ENCODE peak calls at places on chromosomes 1 and 21, in seven cellular contexts. One of them, this sample, is unnamed.
A peak's percentile ranks its signal among the peaks of the same experiment; 100 is the strongest.

GRCh38 chr21:39048574-39048973 is 134.7 kb downstream of the PSMG1 start:
- DNase-seq in testis: no peak
- DNase-seq in neural progenitor cell: no peak
- DNase-seq in ovary: no peak
- DNase-seq in body of pancreas: no peak
- DNase-seq in prostate gland: no peak
- DNase-seq in dorsolateral prefrontal cortex: no peak
- DNase-seq in this sample: no peak

GRCh38 chr1:193413376-193413775 is 227.0 kb upstream of the B3GALT2 start:
- DNase-seq in testis: no peak
- DNase-seq in neural progenitor cell: no peak
- DNase-seq in ovary: no peak
- DNase-seq in body of pancreas: no peak
- DNase-seq in prostate gland: no peak
- DNase-seq in dorsolateral prefrontal cortex: no peak
- DNase-seq in this sample: no peak

GRCh38 chr1:61754545-61754944 is 12.3 kb downstream of the PATJ start:
- DNase-seq in testis: no peak
- DNase-seq in neural progenitor cell: no peak
- DNase-seq in ovary: no peak
- DNase-seq in body of pancreas: no peak
- DNase-seq in prostate gland: no peak
- DNase-seq in dorsolateral prefrontal cortex: no peak
- DNase-seq in this sample: no peak

GRCh38 chr1:1118011-1118892 is 2.4 kb upstream of the C1orf159 start:
- DNase-seq in testis: no peak
- DNase-seq in neural progenitor cell: no peak
- DNase-seq in ovary: no peak
- DNase-seq in body of pancreas: no peak
- DNase-seq in prostate gland: no peak
- DNase-seq in dorsolateral prefrontal cortex: no peak
- DNase-seq in this sample: no peak

GRCh38 chr1:10251325-10252103 is 41.1 kb downstream of the KIF1B start:
- DNase-seq in testis: no peak
- DNase-seq in neural progenitor cell: no peak
- DNase-seq in ovary: no peak
- DNase-seq in body of pancreas: no peak
- DNase-seq in prostate gland: no peak
- DNase-seq in dorsolateral prefrontal cortex: no peak
- DNase-seq in this sample: no peak

GRCh38 chr1:182709225-182709764 is 24.9 kb upstream of the RGS8 start:
- DNase-seq in testis: no peak
- DNase-seq in neural progenitor cell: no peak
- DNase-seq in ovary: no peak
- DNase-seq in body of pancreas: no peak
- DNase-seq in prostate gland: no peak
- DNase-seq in dorsolateral prefrontal cortex: no peak
- DNase-seq in this sample: no peak

GRCh38 chr1:35269190-35269988 is 880 bp downstream of the ZMYM4 start:
- DNase-seq in testis: peak; percentile 28
- DNase-seq in neural progenitor cell: no peak
- DNase-seq in ovary: no peak
- DNase-seq in body of pancreas: no peak
- DNase-seq in prostate gland: no peak
- DNase-seq in dorsolateral prefrontal cortex: no peak
- DNase-seq in this sample: peak; percentile 29

GRCh38 chr1:25685938-25686665 is 69.5 kb downstream of the MAN1C1 start:
- DNase-seq in testis: peak; percentile 46
- DNase-seq in neural progenitor cell: no peak
- DNase-seq in ovary: peak; percentile 43
- DNase-seq in body of pancreas: no peak
- DNase-seq in prostate gland: no peak
- DNase-seq in dorsolateral prefrontal cortex: no peak
- DNase-seq in this sample: no peak

GRCh38 chr1:233172201-233172600 is 123.3 kb downstream of the PCNX2 start:
- DNase-seq in testis: peak; percentile 21
- DNase-seq in neural progenitor cell: no peak
- DNase-seq in ovary: no peak
- DNase-seq in body of pancreas: no peak
- DNase-seq in prostate gland: peak; percentile 4
- DNase-seq in dorsolateral prefrontal cortex: no peak
- DNase-seq in this sample: peak; percentile 76

GRCh38 chr1:118294817-118295486 is 109.9 kb upstream of the SPAG17 start:
- DNase-seq in testis: peak; percentile 58
- DNase-seq in neural progenitor cell: no peak
- DNase-seq in ovary: no peak
- DNase-seq in body of pancreas: no peak
- DNase-seq in prostate gland: no peak
- DNase-seq in dorsolateral prefrontal cortex: no peak
- DNase-seq in this sample: no peak

GRCh38 chr1:76218888-76219588 is 144.5 kb downstream of the ST6GALNAC3 start:
- DNase-seq in testis: no peak
- DNase-seq in neural progenitor cell: no peak
- DNase-seq in ovary: no peak
- DNase-seq in body of pancreas: no peak
- DNase-seq in prostate gland: no peak
- DNase-seq in dorsolateral prefrontal cortex: no peak
- DNase-seq in this sample: no peak

GRCh38 chr1:67559222-67559700 is 125.7 kb upstream of the GADD45A start:
- DNase-seq in testis: peak; percentile 69
- DNase-seq in neural progenitor cell: no peak
- DNase-seq in ovary: peak; percentile 53
- DNase-seq in body of pancreas: peak; percentile 28
- DNase-seq in prostate gland: no peak
- DNase-seq in dorsolateral prefrontal cortex: peak; percentile 59
- DNase-seq in this sample: peak; percentile 65

GRCh38 chr1:6601865-6602668 is 602 bp downstream of the KLHL21 start:
- DNase-seq in testis: no peak
- DNase-seq in neural progenitor cell: peak; percentile 77
- DNase-seq in ovary: peak; percentile 61
- DNase-seq in body of pancreas: peak; percentile 72
- DNase-seq in prostate gland: no peak
- DNase-seq in dorsolateral prefrontal cortex: no peak
- DNase-seq in this sample: peak; percentile 64

GRCh38 chr1:246781212-246781611 is 57.0 kb downstream of the SCCPDH start:
- DNase-seq in testis: no peak
- DNase-seq in neural progenitor cell: no peak
- DNase-seq in ovary: no peak
- DNase-seq in body of pancreas: no peak
- DNase-seq in prostate gland: no peak
- DNase-seq in dorsolateral prefrontal cortex: no peak
- DNase-seq in this sample: no peak

GRCh38 chr1:145777357-145778145 is 46.3 kb downstream of the RNF115 start:
- DNase-seq in testis: no peak
- DNase-seq in neural progenitor cell: no peak
- DNase-seq in ovary: no peak
- DNase-seq in body of pancreas: no peak
- DNase-seq in prostate gland: no peak
- DNase-seq in dorsolateral prefrontal cortex: no peak
- DNase-seq in this sample: peak; percentile 18

GRCh38 chr1:19359357-19359756 is 47.2 kb downstream of the SLC66A1 start:
- DNase-seq in testis: no peak
- DNase-seq in neural progenitor cell: no peak
- DNase-seq in ovary: no peak
- DNase-seq in body of pancreas: no peak
- DNase-seq in prostate gland: no peak
- DNase-seq in dorsolateral prefrontal cortex: no peak
- DNase-seq in this sample: no peak

GRCh38 chr1:62529227-62529626 is 68.1 kb upstream of the ANGPTL3 start:
- DNase-seq in testis: no peak
- DNase-seq in neural progenitor cell: no peak
- DNase-seq in ovary: no peak
- DNase-seq in body of pancreas: no peak
- DNase-seq in prostate gland: no peak
- DNase-seq in dorsolateral prefrontal cortex: no peak
- DNase-seq in this sample: no peak

GRCh38 chr1:205454903-205455335 is 926 bp downstream of the BLACAT1 start:
- DNase-seq in testis: no peak
- DNase-seq in neural progenitor cell: peak; percentile 83
- DNase-seq in ovary: no peak
- DNase-seq in body of pancreas: no peak
- DNase-seq in prostate gland: no peak
- DNase-seq in dorsolateral prefrontal cortex: no peak
- DNase-seq in this sample: no peak

GRCh38 chr1:205452906-205453305 is 2.9 kb downstream of the BLACAT1 start:
- DNase-seq in testis: no peak
- DNase-seq in neural progenitor cell: no peak
- DNase-seq in ovary: no peak
- DNase-seq in body of pancreas: no peak
- DNase-seq in prostate gland: no peak
- DNase-seq in dorsolateral prefrontal cortex: no peak
- DNase-seq in this sample: no peak

GRCh38 chr1:205451759-205452164 is 4.1 kb downstream of the BLACAT1 start:
- DNase-seq in testis: peak; percentile 28
- DNase-seq in neural progenitor cell: peak; percentile 86
- DNase-seq in ovary: no peak
- DNase-seq in body of pancreas: no peak
- DNase-seq in prostate gland: no peak
- DNase-seq in dorsolateral prefrontal cortex: no peak
- DNase-seq in this sample: no peak

GRCh38 chr1:205452364-205452763 is 3.5 kb downstream of the BLACAT1 start:
- DNase-seq in testis: no peak
- DNase-seq in neural progenitor cell: no peak
- DNase-seq in ovary: no peak
- DNase-seq in body of pancreas: no peak
- DNase-seq in prostate gland: no peak
- DNase-seq in dorsolateral prefrontal cortex: no peak
- DNase-seq in this sample: no peak

GRCh38 chr1:205453466-205453865 is 2.4 kb downstream of the BLACAT1 start:
- DNase-seq in testis: peak; percentile 92
- DNase-seq in neural progenitor cell: no peak
- DNase-seq in ovary: no peak
- DNase-seq in body of pancreas: no peak
- DNase-seq in prostate gland: no peak
- DNase-seq in dorsolateral prefrontal cortex: no peak
- DNase-seq in this sample: peak; percentile 42
- H3K27me3 ChIP-seq in testis: no peaks in the 10 kb centered on the region
- H3K27me3 ChIP-seq in neural progenitor cell: no peaks in the 10 kb centered on the region
- H3K27me3 ChIP-seq in ovary: peaks cover 5% of the 10 kb centered on the region
- H3K27me3 ChIP-seq in body of pancreas: peaks cover 30% of the 10 kb centered on the region
- H3K27me3 ChIP-seq in prostate gland: peaks cover 43% of the 10 kb centered on the region
- H3K27me3 ChIP-seq in dorsolateral prefrontal cortex: peaks cover 32% of the 10 kb centered on the region
- H3K27me3 ChIP-seq in this sample: peaks cover 54% of the 10 kb centered on the region

DNA sequence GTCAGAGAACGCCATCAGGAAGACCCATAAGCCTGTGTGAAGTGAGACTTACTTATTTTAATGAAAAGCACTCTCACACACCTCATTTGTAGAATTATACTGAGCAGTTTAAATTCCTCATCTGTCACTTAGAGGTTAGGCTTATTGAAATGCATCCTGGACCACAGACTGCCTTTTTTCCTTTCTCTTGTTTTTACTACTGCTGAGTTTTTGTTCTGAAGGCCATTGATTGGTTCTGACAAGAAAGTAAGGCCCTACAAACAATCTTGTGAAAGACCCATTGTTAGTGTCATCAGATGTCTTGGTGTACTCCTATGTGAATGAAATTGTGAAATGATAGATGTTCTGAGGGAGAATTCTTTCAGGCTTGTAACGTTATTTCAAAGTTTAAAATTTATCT is 1343.3 kb upstream of the ADGRL2 start:
- DNase-seq in testis: no peak
- DNase-seq in neural progenitor cell: peak; percentile 55
- DNase-seq in ovary: no peak
- DNase-seq in body of pancreas: no peak
- DNase-seq in prostate gland: no peak
- DNase-seq in dorsolateral prefrontal cortex: no peak
- DNase-seq in this sample: no peak
- H3K27ac ChIP-seq in testis: no peak overlapping the region
- H3K27ac ChIP-seq in neural progenitor cell: peak overlapping the region; percentile 39
- H3K27ac ChIP-seq in ovary: no peak overlapping the region
- H3K27ac ChIP-seq in body of pancreas: no peak overlapping the region
- H3K27ac ChIP-seq in prostate gland: no peak overlapping the region
- H3K27ac ChIP-seq in dorsolateral prefrontal cortex: no peak overlapping the region
- H3K27ac ChIP-seq in this sample: no peak overlapping the region

GRCh38 chr1:13951793-13952751 is 252.1 kb downstream of the PRDM2 start:
- DNase-seq in testis: no peak
- DNase-seq in neural progenitor cell: no peak
- DNase-seq in ovary: no peak
- DNase-seq in body of pancreas: no peak
- DNase-seq in prostate gland: no peak
- DNase-seq in dorsolateral prefrontal cortex: no peak
- DNase-seq in this sample: peak; percentile 20

GRCh38 chr1:13949571-13949970 is 249.6 kb downstream of the PRDM2 start:
- DNase-seq in testis: no peak
- DNase-seq in neural progenitor cell: no peak
- DNase-seq in ovary: no peak
- DNase-seq in body of pancreas: no peak
- DNase-seq in prostate gland: no peak
- DNase-seq in dorsolateral prefrontal cortex: no peak
- DNase-seq in this sample: no peak

GRCh38 chr1:13948851-13949490 is 249.0 kb downstream of the PRDM2 start:
- DNase-seq in testis: peak; percentile 76
- DNase-seq in neural progenitor cell: no peak
- DNase-seq in ovary: peak; percentile 83
- DNase-seq in body of pancreas: peak; percentile 24
- DNase-seq in prostate gland: no peak
- DNase-seq in dorsolateral prefrontal cortex: no peak
- DNase-seq in this sample: no peak

GRCh38 chr1:13948396-13948795 is 248.4 kb downstream of the PRDM2 start:
- DNase-seq in testis: no peak
- DNase-seq in neural progenitor cell: no peak
- DNase-seq in ovary: peak; percentile 61
- DNase-seq in body of pancreas: no peak
- DNase-seq in prostate gland: no peak
- DNase-seq in dorsolateral prefrontal cortex: no peak
- DNase-seq in this sample: no peak

DNA sequence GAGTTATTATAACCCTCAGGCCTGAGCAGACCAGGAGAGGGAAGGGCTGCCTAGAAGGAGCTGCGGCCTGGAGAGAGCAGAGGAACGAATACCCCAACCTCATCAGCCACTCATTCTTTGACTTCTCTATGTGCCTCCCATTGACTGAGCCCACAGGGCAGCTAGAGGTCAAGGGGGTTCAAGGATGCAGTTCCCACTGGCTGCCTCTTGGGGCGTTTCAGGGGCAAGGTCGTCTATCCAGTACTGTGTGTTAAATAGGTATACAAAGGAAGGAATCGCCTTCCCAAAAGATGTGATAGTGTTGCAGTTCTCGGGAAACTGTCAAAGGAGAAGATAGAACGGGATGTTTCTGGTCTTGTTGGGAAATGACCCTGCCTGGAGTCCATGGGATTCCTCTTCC is 250.6 kb downstream of the PRDM2 start:
- DNase-seq in testis: no peak
- DNase-seq in neural progenitor cell: peak; percentile 17
- DNase-seq in ovary: no peak
- DNase-seq in body of pancreas: no peak
- DNase-seq in prostate gland: no peak
- DNase-seq in dorsolateral prefrontal cortex: no peak
- DNase-seq in this sample: no peak
- TF ChIP-seq CTCF in testis: no peak
- TF ChIP-seq CTCF in neural progenitor cell: peak; percentile 41
- TF ChIP-seq CTCF in ovary: no peak
- TF ChIP-seq CTCF in body of pancreas: no peak
- TF ChIP-seq CTCF in prostate gland: no peak
- TF ChIP-seq CTCF in dorsolateral prefrontal cortex: no peak
- TF ChIP-seq CTCF in this sample: peak; percentile 32

DNA sequence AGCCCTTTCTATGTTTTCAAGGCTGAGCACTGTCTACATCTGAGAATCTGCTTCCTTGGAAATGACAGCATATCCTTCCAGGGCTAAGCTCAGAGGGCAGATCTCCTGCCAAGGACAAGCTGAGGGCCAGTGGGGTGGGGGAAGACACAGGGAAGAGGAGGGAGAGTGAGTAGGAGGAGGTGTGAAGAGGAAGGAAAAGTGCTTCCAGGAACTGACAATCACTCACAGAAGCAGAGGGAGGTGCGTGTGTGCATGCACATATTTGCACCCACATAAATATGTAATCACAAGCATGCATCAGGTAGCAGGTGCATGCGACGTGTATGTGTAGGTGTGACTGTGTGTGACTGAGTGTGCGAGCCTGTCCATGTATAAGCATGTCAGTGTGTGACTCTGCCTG is 43.7 kb upstream of the SCMH1 start:
- DNase-seq in testis: no peak
- DNase-seq in neural progenitor cell: no peak
- DNase-seq in ovary: no peak
- DNase-seq in body of pancreas: no peak
- DNase-seq in prostate gland: no peak
- DNase-seq in dorsolateral prefrontal cortex: no peak
- DNase-seq in this sample: no peak
- H3K27me3 ChIP-seq in testis: no peaks in the 10 kb centered on the region
- H3K27me3 ChIP-seq in neural progenitor cell: no peaks in the 10 kb centered on the region
- H3K27me3 ChIP-seq in ovary: no peaks in the 10 kb centered on the region
- H3K27me3 ChIP-seq in body of pancreas: no peaks in the 10 kb centered on the region
- H3K27me3 ChIP-seq in prostate gland: no peaks in the 10 kb centered on the region
- H3K27me3 ChIP-seq in dorsolateral prefrontal cortex: no peaks in the 10 kb centered on the region
- H3K27me3 ChIP-seq in this sample: peaks cover 6% of the 10 kb centered on the region

This sample was measured in cardiac muscle cell.